ENCODE peak calls at places on chromosomes 4 and X, in six cellular contexts. W is frontal cortex, B is A549, G is T-helper 2 cell, C is PC-3, K is T-helper 1 cell. J is an unnamed sample.

GRCh38 chr4:156732634-156733033 is 239.0 kb downstream of the PDGFC start:
- DNase-seq in W (no peak), B (no peak), G (no peak), C (no peak), K (no peak), J (no peak)

GRCh38 chr4:111854494-111855087 is 290.7 kb upstream of the FAM241A start:
- DNase-seq in W (no peak), B (peak), G (no peak), C (peak), K (no peak), J (peak)

GRCh38 chr4:18075823-18076433 is 54.4 kb upstream of the LCORL start:
- DNase-seq in W (no peak), B (no peak), G (peak), C (peak), K (peak), J (no peak)

GRCh38 chrX:20263474-20263873 is 3.2 kb downstream of the RPS6KA3 start:
- DNase-seq in W (no peak), B (no peak), G (no peak), C (peak), K (no peak), J (no peak)

GRCh38 chr4:7434766-7435150 is at the start of gene PSAPL1:
- DNase-seq in W (no peak), B (peak), G (no peak), C (peak), K (no peak), J (no peak)

GRCh38 chr4:37889849-37890500 is 909 bp upstream of the TBC1D1 start:
- DNase-seq in W (peak), B (no peak), G (no peak), C (no peak), K (no peak), J (peak)

GRCh38 chrX:65035451-65035779 is 59.2 kb upstream of the ZC4H2 start:
- DNase-seq in W (peak), B (no peak), G (no peak), C (peak), K (no peak), J (no peak)

GRCh38 chrX:151151668-151152267 is 24.6 kb upstream of the GPR50 start:
- DNase-seq in W (no peak), B (peak), G (no peak), C (peak), K (peak), J (peak)

GRCh38 chr4:87650938-87651337 is 858 bp downstream of the DMP1 start:
- DNase-seq in W (no peak), B (no peak), G (no peak), C (no peak), K (no peak), J (no peak)

GRCh38 chr4:88005086-88005485 is 2.3 kb upstream of the PKD2 start:
- DNase-seq in W (no peak), B (no peak), G (no peak), C (no peak), K (no peak), J (no peak)

GRCh38 chrX:41180194-41180902 is 95.1 kb downstream of the USP9X start:
- DNase-seq in W (peak), B (peak), G (peak), C (peak), K (peak), J (peak)

GRCh38 chr4:20684852-20685763 is 15.2 kb upstream of the PACRGL start:
- DNase-seq in W (peak), B (peak), G (no peak), C (peak), K (no peak), J (peak)

GRCh38 chr4:7535094-7535493 is 100.4 kb upstream of the PSAPL1 start:
- DNase-seq in W (no peak), B (no peak), G (no peak), C (no peak), K (no peak), J (no peak)

GRCh38 chr4:109041463-109041862 is 261.0 kb downstream of the COL25A1 start:
- DNase-seq in W (no peak), B (no peak), G (no peak), C (no peak), K (no peak), J (no peak)

GRCh38 chr4:72377491-72378194 is 191.4 kb downstream of the ADAMTS3 start:
- DNase-seq in W (no peak), B (no peak), G (no peak), C (no peak), K (no peak), J (no peak)

GRCh38 chr4:148778980-148779675 is 336.9 kb upstream of the NR3C2 start:
- DNase-seq in W (no peak), B (no peak), G (no peak), C (peak), K (no peak), J (no peak)

GRCh38 chrX:84187501-84188319 is at the start of gene RPS6KA6:
- DNase-seq in W (peak), B (peak), G (no peak), C (peak), K (no peak), J (peak)

GRCh38 chr4:83392562-83392961 is 57.9 kb upstream of the HPSE start:
- DNase-seq in W (no peak), B (no peak), G (no peak), C (no peak), K (no peak), J (no peak)

GRCh38 chr4:153488006-153488718 is 22.0 kb downstream of the TMEM131L start:
- DNase-seq in W (no peak), B (no peak), G (peak), C (no peak), K (peak), J (no peak)

GRCh38 chr4:2257361-2258001 is 4.4 kb downstream of the MXD4 start:
- DNase-seq in W (no peak), B (no peak), G (no peak), C (no peak), K (no peak), J (no peak)

GRCh38 chr4:187088070-187088799 is 364.6 kb upstream of the FAT1 start:
- DNase-seq in W (no peak), B (no peak), G (no peak), C (no peak), K (no peak), J (no peak)

GRCh38 chr4:135238940-135239339 is 1037.4 kb upstream of the PABPC4L start:
- DNase-seq in W (no peak), B (no peak), G (no peak), C (no peak), K (no peak), J (no peak)

GRCh38 chr4:141002323-141002805 is 130.9 kb downstream of the RNF150 start:
- DNase-seq in W (no peak), B (no peak), G (no peak), C (no peak), K (no peak), J (peak)

GRCh38 chrX:72060196-72060974 is 71.3 kb downstream of the RTL5 start:
- DNase-seq in W (peak), B (no peak), G (no peak), C (no peak), K (no peak), J (peak)

GRCh38 chr4:184267673-184268573 is 50.2 kb upstream of the ENPP6 start:
- DNase-seq in W (no peak), B (peak), G (peak), C (peak), K (peak), J (no peak)

J was measured in putamen.